ENCODE peak calls at places on chromosomes 1 and 21, in four cellular contexts. One of them, this sample, is unnamed.

GRCh38 chr1:213530607-213531320 is 457.0 kb upstream of the PROX1 start:
- DNase-seq in A549: no peak
- DNase-seq in neuronal stem cell: no peak
- DNase-seq in PC-3: no peak
- DNase-seq in this sample: no peak

GRCh38 chr1:25613091-25613490 is 3.5 kb upstream of the MAN1C1 start:
- DNase-seq in neuronal stem cell: no peak
- DNase-seq in PC-3: no peak
- DNase-seq in A549: no peak
- DNase-seq in this sample: no peak

GRCh38 chr1:1937549-1938275 is 18.6 kb upstream of the TMEM52 start:
- DNase-seq in neuronal stem cell: no peak
- DNase-seq in A549: no peak
- DNase-seq in PC-3: no peak
- DNase-seq in this sample: no peak

GRCh38 chr1:228307218-228308023 is 99.2 kb downstream of the TRIM11 start:
- DNase-seq in PC-3: no peak
- DNase-seq in neuronal stem cell: no peak
- DNase-seq in A549: no peak
- DNase-seq in this sample: no peak

GRCh38 chr1:109873278-109874175 is 37.1 kb upstream of the CSF1 start:
- DNase-seq in neuronal stem cell: no peak
- DNase-seq in A549: peak; percentile 16
- DNase-seq in PC-3: no peak
- DNase-seq in this sample: peak; percentile 25

GRCh38 chr1:60765204-60765603 is 317.2 kb upstream of the NFIA start:
- DNase-seq in A549: peak; percentile 39
- DNase-seq in neuronal stem cell: no peak
- DNase-seq in PC-3: peak; percentile 71
- DNase-seq in this sample: no peak

GRCh38 chr21:43269461-43269860 is 100.7 kb downstream of the CRYAA start:
- DNase-seq in PC-3: peak; percentile 23
- DNase-seq in A549: no peak
- DNase-seq in neuronal stem cell: no peak
- DNase-seq in this sample: peak; percentile 77

GRCh38 chr21:46667735-46668380 is 32.4 kb downstream of the PRMT2 start:
- DNase-seq in neuronal stem cell: peak; percentile 35
- DNase-seq in A549: peak; percentile 57
- DNase-seq in PC-3: peak; percentile 19
- DNase-seq in this sample: peak; percentile 77

GRCh38 chr1:110291241-110292030 is 47.7 kb upstream of the RBM15 start:
- DNase-seq in neuronal stem cell: no peak
- DNase-seq in A549: no peak
- DNase-seq in PC-3: no peak
- DNase-seq in this sample: no peak

GRCh38 chr1:85343612-85344255 is 67.3 kb upstream of the BCL10 start:
- DNase-seq in A549: no peak
- DNase-seq in PC-3: peak; percentile 77
- DNase-seq in neuronal stem cell: no peak
- DNase-seq in this sample: peak; percentile 78

GRCh38 chr1:48920741-48921330 is 144.1 kb upstream of the BEND5 start:
- DNase-seq in PC-3: peak; percentile 27
- DNase-seq in neuronal stem cell: no peak
- DNase-seq in A549: no peak
- DNase-seq in this sample: no peak

GRCh38 chr1:164907666-164908065 is 348.7 kb downstream of the PBX1 start:
- DNase-seq in A549: no peak
- DNase-seq in neuronal stem cell: no peak
- DNase-seq in PC-3: no peak
- DNase-seq in this sample: no peak

GRCh38 chr1:30748098-30748698 is 9.4 kb downstream of the LAPTM5 start:
- DNase-seq in neuronal stem cell: no peak
- DNase-seq in PC-3: no peak
- DNase-seq in A549: no peak
- DNase-seq in this sample: peak; percentile 68

GRCh38 chr1:86753700-86754099 is 49.3 kb downstream of the SH3GLB1 start:
- DNase-seq in PC-3: peak; percentile 61
- DNase-seq in A549: peak; percentile 35
- DNase-seq in neuronal stem cell: no peak
- DNase-seq in this sample: no peak

GRCh38 chr1:204723131-204723787 is 37.7 kb upstream of the LRRN2 start:
- DNase-seq in neuronal stem cell: no peak
- DNase-seq in PC-3: peak; percentile 44
- DNase-seq in A549: no peak
- DNase-seq in this sample: peak; percentile 6

GRCh38 chr1:84269286-84269685 is 32.2 kb upstream of the SAMD13 start:
- DNase-seq in PC-3: no peak
- DNase-seq in neuronal stem cell: no peak
- DNase-seq in A549: peak; percentile 36
- DNase-seq in this sample: no peak

GRCh38 chr1:203084588-203085527 is 954 bp downstream of the MYOG start:
- DNase-seq in PC-3: peak; percentile 42
- DNase-seq in neuronal stem cell: no peak
- DNase-seq in A549: peak; percentile 39
- DNase-seq in this sample: peak; percentile 86

GRCh38 chr1:47630346-47630745 is 192.5 kb downstream of the FOXD2 start:
- DNase-seq in PC-3: no peak
- DNase-seq in neuronal stem cell: no peak
- DNase-seq in A549: no peak
- DNase-seq in this sample: no peak

GRCh38 chr1:4122513-4123160 is 222.6 kb upstream of the C1orf174 start:
- DNase-seq in neuronal stem cell: no peak
- DNase-seq in A549: no peak
- DNase-seq in PC-3: no peak
- DNase-seq in this sample: peak; percentile 57

GRCh38 chr1:90502194-90502593 is 214.9 kb downstream of the BARHL2 start:
- DNase-seq in neuronal stem cell: peak; percentile 23
- DNase-seq in PC-3: no peak
- DNase-seq in A549: no peak
- DNase-seq in this sample: no peak

GRCh38 chr1:201219481-201220387 is 29.1 kb downstream of the IGFN1 start:
- DNase-seq in A549: no peak
- DNase-seq in PC-3: no peak
- DNase-seq in neuronal stem cell: no peak
- DNase-seq in this sample: no peak

GRCh38 chr1:47764461-47765046 is 232.6 kb downstream of the TRABD2B start:
- DNase-seq in PC-3: no peak
- DNase-seq in neuronal stem cell: no peak
- DNase-seq in A549: no peak
- DNase-seq in this sample: peak; percentile 9

GRCh38 chr1:22773981-22774471 is 63.4 kb downstream of the EPHB2 start:
- DNase-seq in A549: no peak
- DNase-seq in neuronal stem cell: no peak
- DNase-seq in PC-3: no peak
- DNase-seq in this sample: peak; percentile 90

GRCh38 chr1:19990703-19991102 is 11.3 kb upstream of the PLA2G2A start:
- DNase-seq in PC-3: no peak
- DNase-seq in A549: no peak
- DNase-seq in neuronal stem cell: no peak
- DNase-seq in this sample: no peak
- H3K4me2 ChIP-seq in PC-3: no peak overlapping the region
- H3K4me2 ChIP-seq in A549: no peak overlapping the region
- H3K4me2 ChIP-seq in neuronal stem cell: no peak overlapping the region
- H3K4me2 ChIP-seq in this sample: no peak overlapping the region

GRCh38 chr1:183048087-183049085 is 25.2 kb downstream of the LAMC1 start:
- DNase-seq in A549: no peak
- DNase-seq in neuronal stem cell: no peak
- DNase-seq in PC-3: no peak
- DNase-seq in this sample: no peak
- H3K4me2 ChIP-seq in A549: no peak overlapping the region
- H3K4me2 ChIP-seq in neuronal stem cell: no peak overlapping the region
- H3K4me2 ChIP-seq in PC-3: no peak overlapping the region
- H3K4me2 ChIP-seq in this sample: no peak overlapping the region

GRCh38 chr1:31746687-31747086 is 17.5 kb downstream of the ADGRB2 start:
- DNase-seq in neuronal stem cell: no peak
- DNase-seq in A549: no peak
- DNase-seq in PC-3: no peak
- DNase-seq in this sample: no peak

GRCh38 chr1:31745898-31746668 is 18.1 kb downstream of the ADGRB2 start:
- DNase-seq in neuronal stem cell: no peak
- DNase-seq in PC-3: no peak
- DNase-seq in A549: no peak
- DNase-seq in this sample: no peak

GRCh38 chr1:31747304-31747703 is 16.8 kb downstream of the ADGRB2 start:
- DNase-seq in neuronal stem cell: no peak
- DNase-seq in PC-3: no peak
- DNase-seq in A549: no peak
- DNase-seq in this sample: no peak

GRCh38 chr1:31749785-31750345 is 14.3 kb downstream of the ADGRB2 start:
- DNase-seq in A549: no peak
- DNase-seq in neuronal stem cell: no peak
- DNase-seq in PC-3: no peak
- DNase-seq in this sample: no peak

DNA sequence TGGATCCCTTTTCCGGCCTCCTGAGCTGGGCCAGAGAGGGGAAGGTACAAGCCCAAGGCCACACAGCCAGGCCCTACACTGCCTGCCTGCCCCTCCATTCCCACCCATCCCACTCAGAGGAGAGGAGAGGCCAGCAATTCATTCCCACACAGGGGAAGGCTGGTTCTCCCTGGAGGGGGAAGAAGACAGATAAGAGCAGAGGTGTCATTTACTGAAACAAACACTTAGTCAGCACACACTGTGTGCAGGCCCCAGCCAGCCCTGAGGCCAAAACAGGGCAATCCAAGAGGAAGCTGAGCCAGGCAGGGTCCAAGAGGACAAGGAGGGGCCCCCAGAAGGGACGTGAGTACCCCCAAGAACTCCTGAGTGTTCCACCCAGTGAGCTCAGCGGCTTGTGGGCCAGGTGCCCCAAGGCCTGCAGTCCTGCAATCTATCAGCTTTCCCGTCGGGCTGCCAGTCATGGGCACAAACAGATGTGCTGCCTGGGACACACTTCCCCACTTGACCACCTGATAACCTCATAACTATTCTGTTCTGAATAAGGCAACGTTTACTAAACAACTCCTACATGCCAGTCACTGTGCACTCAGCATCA is 15.8 kb downstream of the ADGRB2 start:
- DNase-seq in A549: no peak
- DNase-seq in PC-3: no peak
- DNase-seq in neuronal stem cell: no peak
- DNase-seq in this sample: no peak
- H3K4me2 ChIP-seq in A549: no peak overlapping the region
- H3K4me2 ChIP-seq in PC-3: no peak overlapping the region
- H3K4me2 ChIP-seq in neuronal stem cell: no peak overlapping the region
- H3K4me2 ChIP-seq in this sample: no peak overlapping the region

DNA sequence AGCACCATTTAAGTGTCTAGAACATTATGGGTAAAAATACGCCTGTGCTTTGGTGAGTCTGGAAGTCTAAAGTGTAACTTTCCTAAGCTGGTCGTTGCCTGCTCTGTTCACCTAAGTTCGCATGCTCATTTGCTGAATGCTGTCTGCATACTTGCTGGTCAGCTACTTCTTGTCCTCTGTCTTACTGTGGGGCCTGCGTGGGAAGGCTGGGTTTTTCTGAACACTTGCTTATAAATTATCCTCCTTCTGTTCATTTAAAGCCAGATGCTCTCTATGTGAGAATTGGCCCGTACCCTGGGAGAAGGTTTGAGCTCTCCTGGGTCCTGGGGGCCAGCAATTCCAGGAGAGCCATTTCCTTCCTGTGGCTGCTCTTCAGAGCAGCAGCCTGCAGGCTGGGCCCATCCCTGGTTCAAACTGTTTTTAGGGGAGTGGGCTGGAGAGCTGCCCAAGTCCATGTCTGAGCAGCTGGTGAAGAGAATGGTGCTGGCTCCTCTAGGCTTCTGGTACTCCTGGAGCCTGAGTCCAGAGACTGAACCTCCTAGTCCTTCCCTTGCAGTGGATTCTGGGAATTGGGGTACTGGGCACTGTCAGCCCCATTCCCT is 75.7 kb downstream of the GALNT2 start:
- DNase-seq in neuronal stem cell: no peak
- DNase-seq in PC-3: no peak
- DNase-seq in A549: no peak
- DNase-seq in this sample: no peak
- H3K4me2 ChIP-seq in neuronal stem cell: no peak overlapping the region
- H3K4me2 ChIP-seq in PC-3: no peak overlapping the region
- H3K4me2 ChIP-seq in A549: no peak overlapping the region
- H3K4me2 ChIP-seq in this sample: no peak overlapping the region

GRCh38 chr1:63626222-63626621 is 33.0 kb downstream of the PGM1 start:
- DNase-seq in PC-3: no peak
- DNase-seq in neuronal stem cell: no peak
- DNase-seq in A549: no peak
- DNase-seq in this sample: no peak

GRCh38 chr1:63630666-63631065 is 37.5 kb downstream of the PGM1 start:
- DNase-seq in A549: no peak
- DNase-seq in PC-3: no peak
- DNase-seq in neuronal stem cell: no peak
- DNase-seq in this sample: no peak

GRCh38 chr1:63630238-63630637 is 37.0 kb downstream of the PGM1 start:
- DNase-seq in PC-3: no peak
- DNase-seq in neuronal stem cell: no peak
- DNase-seq in A549: no peak
- DNase-seq in this sample: no peak

GRCh38 chr1:63632110-63632509 is 38.9 kb downstream of the PGM1 start:
- DNase-seq in A549: no peak
- DNase-seq in PC-3: no peak
- DNase-seq in neuronal stem cell: no peak
- DNase-seq in this sample: no peak

GRCh38 chr1:63628607-63629006 is 35.4 kb downstream of the PGM1 start:
- DNase-seq in PC-3: peak; percentile 25
- DNase-seq in A549: no peak
- DNase-seq in neuronal stem cell: no peak
- DNase-seq in this sample: no peak
- H3K4me2 ChIP-seq in PC-3: no peak overlapping the region
- H3K4me2 ChIP-seq in A549: peak overlapping the region; percentile 14
- H3K4me2 ChIP-seq in neuronal stem cell: no peak overlapping the region
- H3K4me2 ChIP-seq in this sample: no peak overlapping the region

DNA sequence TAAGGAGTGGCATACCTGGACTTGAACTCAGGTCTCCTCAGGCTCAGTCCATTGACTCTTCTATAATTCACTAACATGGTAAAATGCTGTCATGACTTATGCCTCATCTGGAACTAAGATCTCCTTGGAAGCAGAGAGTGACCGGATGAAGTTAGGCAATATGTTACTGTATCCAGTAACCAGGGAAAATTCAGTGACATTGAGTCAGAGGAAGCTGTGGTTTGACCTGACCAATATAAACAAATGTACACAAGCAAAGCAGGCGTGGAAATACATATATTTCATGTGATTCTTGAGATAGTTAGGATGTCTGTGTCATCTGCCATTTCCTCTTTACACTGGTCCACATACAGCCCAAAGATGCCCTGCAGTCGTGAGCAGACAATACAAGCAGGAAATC is 30.3 kb downstream of the SGIP1 start:
- DNase-seq in neuronal stem cell: no peak
- DNase-seq in A549: peak; percentile 52
- DNase-seq in PC-3: peak; percentile 96
- DNase-seq in this sample: no peak
- H3K4me2 ChIP-seq in neuronal stem cell: no peak overlapping the region
- H3K4me2 ChIP-seq in A549: peak overlapping the region; percentile 57
- H3K4me2 ChIP-seq in PC-3: peak overlapping the region; percentile 28
- H3K4me2 ChIP-seq in this sample: peak overlapping the region; percentile 81